ENCODE peak calls at places on chromosomes 7 and 10, in six cellular contexts. P, D, S, T, Z and V are unnamed samples.

GRCh38 chr10:114304566-114305421 is 65.7 kb downstream of the VWA2 start:
- DNase-seq in S (peak; percentile 55), P (no peak), Z (peak; percentile 65), D (no peak), T (no peak), V (no peak)

GRCh38 chr10:103881420-103882284 is 26.3 kb upstream of the SH3PXD2A start:
- DNase-seq in S (peak; percentile 77), Z (peak; percentile 21), P (no peak), D (no peak), T (no peak), V (no peak)

GRCh38 chr7:143027032-143027431 is at the start of gene OR9A2:
- DNase-seq in Z (no peak), P (no peak), S (no peak), T (no peak), D (no peak), V (no peak)

GRCh38 chr7:98913026-98913425 is 34.7 kb downstream of the TRRAP start:
- DNase-seq in Z (no peak), S (no peak), P (no peak), T (no peak), D (no peak), V (no peak)

GRCh38 chr7:140249036-140249806 is 72.4 kb upstream of the KDM7A start:
- DNase-seq in S (no peak), Z (no peak), T (no peak), P (no peak), D (no peak), V (no peak)

GRCh38 chr7:42237162-42237821 is at the start of gene GLI3:
- DNase-seq in P (no peak), D (peak; percentile 95), S (no peak), T (peak; percentile 18), Z (no peak), V (peak; percentile 96)

GRCh38 chr7:151315038-151315655 is 26.5 kb upstream of the NUB1 start:
- DNase-seq in S (peak; percentile 7), D (peak; percentile 78), P (peak; percentile 29), T (peak; percentile 61), Z (peak; percentile 40), V (peak; percentile 35)

GRCh38 chr10:36492590-36493510 is 632.5 kb upstream of the ANKRD30A start:
- DNase-seq in S (no peak), Z (no peak), D (peak; percentile 41), T (no peak), P (no peak), V (peak; percentile 63)

GRCh38 chr7:21717323-21717722 is 174.5 kb downstream of the DNAH11 start:
- DNase-seq in D (no peak), S (no peak), T (no peak), Z (no peak), P (no peak), V (no peak)

GRCh38 chr10:70234668-70235447 is 1.6 kb upstream of the PPA1 start:
- DNase-seq in S (no peak), D (peak; percentile 73), T (peak; percentile 15), Z (no peak), P (no peak), V (peak; percentile 79)

GRCh38 chr10:335151-335800 is 200.0 kb downstream of the ZMYND11 start:
- DNase-seq in S (no peak), P (no peak), D (no peak), T (no peak), Z (no peak), V (no peak)

GRCh38 chr7:14341200-14341599 is 351.7 kb upstream of the ETV1 start:
- DNase-seq in Z (no peak), T (no peak), D (no peak), S (peak; percentile 53), P (no peak), V (no peak)

GRCh38 chr10:48455392-48456151 is 149.1 kb downstream of the MAPK8 start:
- DNase-seq in D (no peak), T (no peak), S (no peak), Z (no peak), P (no peak), V (no peak)

GRCh38 chr10:94546058-94546595 is 539 bp downstream of the HELLS start:
- DNase-seq in Z (peak; percentile 4), D (peak; percentile 16), T (no peak), P (no peak), S (no peak), V (peak; percentile 30)

GRCh38 chr10:130453036-130453720 is 317.0 kb downstream of the GLRX3 start:
- DNase-seq in Z (no peak), P (no peak), D (no peak), T (no peak), S (no peak), V (no peak)

GRCh38 chr10:121088524-121088923 is 237.4 kb downstream of the WDR11 start:
- DNase-seq in S (peak; percentile 35), T (peak; percentile 29), D (no peak), Z (no peak), P (no peak), V (no peak)

GRCh38 chr10:69458426-69459100 is 7.3 kb downstream of the TSPAN15 start:
- DNase-seq in T (peak; percentile 91), D (no peak), P (no peak), S (no peak), Z (no peak), V (no peak)

GRCh38 chr7:18495412-18496335 is at the start of gene HDAC9:
- DNase-seq in D (peak; percentile 56), S (peak; percentile 83), P (no peak), Z (peak; percentile 69), T (peak; percentile 84), V (peak; percentile 25)

GRCh38 chr7:114264029-114264428 is 150.6 kb upstream of the FOXP2 start:
- DNase-seq in D (no peak), Z (no peak), T (no peak), S (no peak), P (no peak), V (peak; percentile 17)

GRCh38 chr10:95363303-95363912 is 72.6 kb upstream of the PDLIM1 start:
- DNase-seq in Z (peak; percentile 19), P (no peak), S (peak; percentile 55), T (peak; percentile 63), D (peak; percentile 86), V (peak; percentile 45)

GRCh38 chr10:77290528-77291155 is 347.0 kb downstream of the KCNMA1 start:
- DNase-seq in P (no peak), D (peak; percentile 68), Z (no peak), T (peak; percentile 4), S (no peak), V (peak; percentile 97)

GRCh38 chr10:50908366-50908765 is 22.9 kb upstream of the A1CF start:
- DNase-seq in Z (no peak), T (no peak), D (no peak), P (no peak), S (no peak), V (no peak)

GRCh38 chr10:21754410-21755011 is 220.5 kb downstream of the MLLT10 start:
- DNase-seq in Z (no peak), D (peak; percentile 28), S (no peak), T (peak; percentile 76), P (no peak), V (no peak)

GRCh38 chr7:26280723-26281122 is 10.9 kb upstream of the SNX10 start:
- DNase-seq in T (no peak), P (no peak), D (no peak), S (no peak), Z (no peak), V (no peak)

GRCh38 chr10:52334595-52334994 is 20.5 kb downstream of the DKK1 start:
- DNase-seq in S (no peak), T (no peak), D (no peak), Z (no peak), P (no peak), V (peak; percentile 64)

GRCh38 chr10:59177862-59178235 is 1.4 kb downstream of the PHYHIPL start:
- DNase-seq in T (no peak), Z (no peak), D (no peak), P (no peak), S (no peak), V (no peak)

GRCh38 chr10:91185239-91185875 is 35.1 kb upstream of the PCGF5 start:
- DNase-seq in P (no peak), Z (no peak), D (peak; percentile 58), S (no peak), T (no peak), V (peak; percentile 54)

GRCh38 chr7:16795624-16796023 is 9.2 kb downstream of the AGR2 start:
- DNase-seq in D (no peak), P (no peak), Z (peak; percentile 30), T (no peak), S (peak; percentile 63), V (no peak)

GRCh38 chr7:11737723-11738122 is 94.3 kb downstream of the THSD7A start:
- DNase-seq in T (no peak), P (no peak), S (no peak), D (no peak), Z (no peak), V (peak; percentile 71)

GRCh38 chr10:71812016-71812912 is 38.8 kb downstream of the PSAP start:
- DNase-seq in D (peak; percentile 54), S (peak; percentile 35), T (peak; percentile 47), Z (peak; percentile 38), P (peak; percentile 52), V (peak; percentile 32)

GRCh38 chr10:47013469-47014169 is 102.4 kb downstream of the PTPN20 start:
- DNase-seq in Z (no peak), S (no peak), T (no peak), D (no peak), P (no peak), V (peak; percentile 6)

GRCh38 chr10:125482637-125483036 is 200.3 kb downstream of the TEX36 start:
- DNase-seq in D (no peak), S (no peak), T (no peak), Z (no peak), P (no peak), V (no peak)

GRCh38 chr10:103648231-103648950 is 154.9 kb downstream of the NEURL1 start:
- DNase-seq in T (no peak), Z (no peak), D (no peak), P (no peak), S (no peak), V (peak; percentile 7)

GRCh38 chr10:43208147-43209063 is 58.5 kb downstream of the RASGEF1A start:
- DNase-seq in S (no peak), D (no peak), Z (no peak), P (no peak), T (no peak), V (no peak)

GRCh38 chr10:98150544-98150943 is 16.1 kb downstream of the R3HCC1L start:
- DNase-seq in Z (no peak), T (no peak), S (no peak), D (peak; percentile 35), P (no peak), V (peak; percentile 69)

GRCh38 chr7:54785261-54785660 is 26.2 kb upstream of the SEC61G start:
- DNase-seq in Z (no peak), D (peak; percentile 8), T (no peak), P (no peak), S (no peak), V (peak; percentile 8)

GRCh38 chr10:77539147-77539935 is 98.3 kb downstream of the KCNMA1 start:
- DNase-seq in T (no peak), D (no peak), S (no peak), Z (no peak), P (no peak), V (no peak)

GRCh38 chr7:129188892-129189660 is 643 bp downstream of the SMO start:
- DNase-seq in Z (no peak), S (no peak), P (no peak), D (peak; percentile 24), T (no peak), V (peak; percentile 47)